ENCODE peak calls at places on chromosomes 12 and 14, in five cellular contexts. P is K562, X is SK-N-SH, T is HepG2, Y is GM12878. E is an unnamed sample.

GRCh38 chr12:19206493-19207077 is 77.1 kb downstream of the PLEKHA5 start:
- DNase-seq in P (no peak), X (no peak), T (no peak), Y (no peak), E (no peak)

GRCh38 chr12:23141335-23141734 is 516.4 kb downstream of the ETNK1 start:
- DNase-seq in P (no peak), X (no peak), T (no peak), Y (no peak), E (no peak)

GRCh38 chr14:102325791-102326345 is 6.3 kb downstream of the ZNF839 start:
- DNase-seq in P (no peak), X (no peak), T (no peak), Y (no peak), E (no peak)

GRCh38 chr12:13278249-13278787 is 81.8 kb downstream of the EMP1 start:
- DNase-seq in P (peak), X (peak), T (peak), Y (no peak), E (peak)

GRCh38 chr12:107320929-107321618 is 227.7 kb upstream of the CRY1 start:
- DNase-seq in P (no peak), X (peak), T (no peak), Y (no peak), E (no peak)

GRCh38 chr12:50727466-50727865 is 36.4 kb upstream of the ATF1 start:
- DNase-seq in P (no peak), X (no peak), T (no peak), Y (no peak), E (no peak)

GRCh38 chr14:55756078-55756477 is 176.1 kb downstream of the KTN1 start:
- DNase-seq in P (no peak), X (no peak), T (no peak), Y (no peak), E (no peak)

GRCh38 chr12:13094349-13094748 is 9.1 kb downstream of the GSG1 start:
- DNase-seq in P (no peak), X (no peak), T (no peak), Y (no peak), E (peak)

GRCh38 chr14:89294060-89294459 is 123.0 kb downstream of the FOXN3 start:
- DNase-seq in P (no peak), X (no peak), T (no peak), Y (no peak), E (no peak)

GRCh38 chr14:55771242-55772025 is 191.4 kb downstream of the KTN1 start:
- DNase-seq in P (no peak), X (no peak), T (no peak), Y (no peak), E (no peak)

GRCh38 chr14:100537701-100538565 is 49.3 kb downstream of the BEGAIN start:
- DNase-seq in P (no peak), X (peak), T (no peak), Y (no peak), E (no peak)

GRCh38 chr14:31758941-31759340 is 197.7 kb downstream of the NUBPL start:
- DNase-seq in P (no peak), X (no peak), T (no peak), Y (no peak), E (no peak)

GRCh38 chr14:71163050-71163841 is 256.0 kb downstream of the PCNX1 start:
- DNase-seq in P (no peak), X (no peak), T (no peak), Y (no peak), E (no peak)

GRCh38 chr12:132455565-132455964 is 34.4 kb upstream of the FBRSL1 start:
- DNase-seq in P (no peak), X (no peak), T (no peak), Y (no peak), E (no peak)

DNA sequence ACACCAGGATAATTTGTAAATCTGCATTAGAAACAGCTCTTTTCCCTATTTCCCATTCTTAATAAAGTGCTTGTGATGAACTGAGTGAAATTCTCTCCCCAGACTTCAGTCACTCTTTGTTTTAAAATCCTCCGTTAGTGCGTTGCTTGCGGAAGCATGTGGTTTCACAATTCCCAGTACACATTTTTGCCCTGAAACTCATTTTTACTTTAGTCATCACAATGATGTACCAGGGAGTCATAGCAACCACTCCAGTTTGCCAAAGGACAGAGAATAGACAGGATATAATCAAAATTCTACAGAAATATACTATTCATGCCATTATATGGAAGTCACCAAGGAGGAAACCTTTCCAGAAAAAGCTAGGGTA is 57.9 kb downstream of the GPR135 start:
- DNase-seq in P (no peak), X (no peak), T (peak), Y (no peak), E (no peak)
- TF ChIP-seq REST in P (no peak), X (no peak), T (no peak), Y (no peak), E (no peak)

GRCh38 chr12:120841525-120841924 is 62.6 kb downstream of the SPPL3 start:
- DNase-seq in P (no peak), X (no peak), T (no peak), Y (no peak), E (no peak)
- TF ChIP-seq GABPA in P (no peak), X (no peak), T (no peak), Y (no peak), E (no peak)

GRCh38 chr12:148676-149416 is 65.1 kb downstream of the SLC6A12 start:
- DNase-seq in P (no peak), X (no peak), T (no peak), Y (no peak), E (no peak)
- TF ChIP-seq REST in P (no peak), X (no peak), T (no peak), Y (no peak), E (no peak)

GRCh38 chr14:61925043-61925442 is 162.8 kb downstream of the SNAPC1 start:
- DNase-seq in P (no peak), X (no peak), T (peak), Y (no peak), E (no peak)
- TF ChIP-seq GABPA in P (no peak), X (no peak), T (no peak), Y (no peak), E (no peak)